ENCODE peak calls at places on chromosomes 6 and 20, in four cellular contexts. W is RWPE1, I is NCI-H774, L is progenitor cell of endocrine pancreas. A is an unnamed sample.

GRCh38 chr6:77463881-77464867 is 883 bp upstream of the HTR1B start:
- DNase-seq in W (peak), I (no peak), L (peak), A (no peak)

GRCh38 chr20:41048475-41049242 is 20.0 kb downstream of the TOP1 start:
- DNase-seq in I (no peak), L (no peak), W (no peak), A (no peak)

GRCh38 chr6:105492706-105493673 is 90.1 kb upstream of the PREP start:
- DNase-seq in I (no peak), W (no peak), L (no peak), A (no peak)

GRCh38 chr20:63186528-63187316 is 29.2 kb downstream of the YTHDF1 start:
- DNase-seq in W (peak), L (no peak), I (no peak), A (peak)

GRCh38 chr20:58023346-58023745 is 205.1 kb downstream of the ANKRD60 start:
- DNase-seq in I (no peak), W (no peak), L (no peak), A (no peak)

GRCh38 chr6:136767103-136767502 is 25.2 kb downstream of the MAP3K5 start:
- DNase-seq in I (no peak), L (no peak), W (no peak), A (no peak)

GRCh38 chr6:87808005-87808757 is 106.1 kb upstream of the AKIRIN2 start:
- DNase-seq in L (no peak), W (peak), I (peak), A (no peak)

GRCh38 chr6:156577749-156578148 is 199.4 kb upstream of the ARID1B start:
- DNase-seq in I (no peak), L (no peak), W (no peak), A (no peak)

GRCh38 chr20:11794525-11794924 is 123.2 kb upstream of the BTBD3 start:
- DNase-seq in L (no peak), W (no peak), I (no peak), A (no peak)

GRCh38 chr6:79034865-79035264 is 43.2 kb downstream of the PHIP start:
- DNase-seq in W (no peak), I (no peak), L (no peak), A (no peak)

GRCh38 chr6:154614101-154614500 is 103.6 kb upstream of the CNKSR3 start:
- DNase-seq in L (no peak), I (no peak), W (no peak), A (no peak)

GRCh38 chr20:16575390-16576140 is 2.3 kb upstream of the KIF16B start:
- DNase-seq in W (no peak), L (no peak), I (no peak), A (no peak)

GRCh38 chr6:39188577-39188976 is 40.7 kb downstream of the KCNK5 start:
- DNase-seq in L (no peak), W (no peak), I (no peak), A (no peak)

GRCh38 chr20:46552460-46553420 is 2.3 kb upstream of the OCSTAMP start:
- DNase-seq in L (no peak), W (no peak), I (no peak), A (no peak)